ENCODE peak calls at places on chromosomes 12 and 14, in nine cellular contexts. One of them, this sample, is unnamed.

GRCh38 chr14:77980475-77981321 is 180.8 kb downstream of the ADCK1 start:
- DNase-seq in HEK293T: no peak
- DNase-seq in activated CD4-positive, alpha-beta T cell treated with anti-CD3 and anti-CD28 coated beads, Interleukin-2, amount 50 U/mL, for 1 hour: no peak
- DNase-seq in MM.1S: no peak
- DNase-seq in HFF-Myc: no peak
- DNase-seq in Calu3: peak; percentile 69
- DNase-seq in NCI-H82: peak; percentile 27
- DNase-seq in lung: peak; percentile 69
- DNase-seq in T-helper 9 cell: no peak
- DNase-seq in this sample: peak; percentile 84

GRCh38 chr12:77377116-77377515 is 311.7 kb upstream of the E2F7 start:
- DNase-seq in HEK293T: no peak
- DNase-seq in activated CD4-positive, alpha-beta T cell treated with anti-CD3 and anti-CD28 coated beads, Interleukin-2, amount 50 U/mL, for 1 hour: no peak
- DNase-seq in MM.1S: no peak
- DNase-seq in HFF-Myc: peak; percentile 30
- DNase-seq in Calu3: no peak
- DNase-seq in NCI-H82: no peak
- DNase-seq in lung: no peak
- DNase-seq in T-helper 9 cell: no peak
- DNase-seq in this sample: no peak

GRCh38 chr12:62679569-62679968 is 212.9 kb downstream of the MON2 start:
- DNase-seq in HEK293T: no peak
- DNase-seq in activated CD4-positive, alpha-beta T cell treated with anti-CD3 and anti-CD28 coated beads, Interleukin-2, amount 50 U/mL, for 1 hour: no peak
- DNase-seq in MM.1S: no peak
- DNase-seq in HFF-Myc: no peak
- DNase-seq in Calu3: no peak
- DNase-seq in NCI-H82: peak; percentile 5
- DNase-seq in lung: no peak
- DNase-seq in T-helper 9 cell: no peak
- DNase-seq in this sample: no peak

GRCh38 chr12:56040963-56041578 is 647 bp upstream of the RPS26 start:
- DNase-seq in HEK293T: no peak
- DNase-seq in activated CD4-positive, alpha-beta T cell treated with anti-CD3 and anti-CD28 coated beads, Interleukin-2, amount 50 U/mL, for 1 hour: no peak
- DNase-seq in MM.1S: no peak
- DNase-seq in HFF-Myc: no peak
- DNase-seq in Calu3: no peak
- DNase-seq in NCI-H82: peak; percentile 79
- DNase-seq in lung: no peak
- DNase-seq in T-helper 9 cell: no peak
- DNase-seq in this sample: no peak

GRCh38 chr14:50619569-50620141 is 48.5 kb downstream of the SAV1 start:
- DNase-seq in HEK293T: peak; percentile 44
- DNase-seq in activated CD4-positive, alpha-beta T cell treated with anti-CD3 and anti-CD28 coated beads, Interleukin-2, amount 50 U/mL, for 1 hour: no peak
- DNase-seq in MM.1S: peak; percentile 28
- DNase-seq in HFF-Myc: no peak
- DNase-seq in Calu3: no peak
- DNase-seq in NCI-H82: peak; percentile 42
- DNase-seq in lung: no peak
- DNase-seq in T-helper 9 cell: no peak
- DNase-seq in this sample: no peak

GRCh38 chr14:78448483-78449094 is 278.4 kb downstream of the NRXN3 start:
- DNase-seq in HEK293T: peak; percentile 65
- DNase-seq in activated CD4-positive, alpha-beta T cell treated with anti-CD3 and anti-CD28 coated beads, Interleukin-2, amount 50 U/mL, for 1 hour: peak; percentile 1
- DNase-seq in MM.1S: peak; percentile 41
- DNase-seq in HFF-Myc: peak; percentile 6
- DNase-seq in Calu3: peak; percentile 68
- DNase-seq in NCI-H82: peak; percentile 71
- DNase-seq in lung: peak; percentile 29
- DNase-seq in T-helper 9 cell: no peak
- DNase-seq in this sample: peak; percentile 73

GRCh38 chr12:82486524-82487235 is 128.4 kb downstream of the METTL25 start:
- DNase-seq in HEK293T: no peak
- DNase-seq in activated CD4-positive, alpha-beta T cell treated with anti-CD3 and anti-CD28 coated beads, Interleukin-2, amount 50 U/mL, for 1 hour: no peak
- DNase-seq in MM.1S: no peak
- DNase-seq in HFF-Myc: no peak
- DNase-seq in Calu3: no peak
- DNase-seq in NCI-H82: no peak
- DNase-seq in lung: no peak
- DNase-seq in T-helper 9 cell: no peak
- DNase-seq in this sample: no peak

GRCh38 chr12:132851465-132851864 is 22.8 kb upstream of the GOLGA3 start:
- DNase-seq in HEK293T: no peak
- DNase-seq in activated CD4-positive, alpha-beta T cell treated with anti-CD3 and anti-CD28 coated beads, Interleukin-2, amount 50 U/mL, for 1 hour: no peak
- DNase-seq in MM.1S: no peak
- DNase-seq in HFF-Myc: no peak
- DNase-seq in Calu3: no peak
- DNase-seq in NCI-H82: no peak
- DNase-seq in lung: no peak
- DNase-seq in T-helper 9 cell: no peak
- DNase-seq in this sample: no peak

GRCh38 chr14:75514673-75515630 is 7.3 kb upstream of the BATF start:
- DNase-seq in HEK293T: no peak
- DNase-seq in activated CD4-positive, alpha-beta T cell treated with anti-CD3 and anti-CD28 coated beads, Interleukin-2, amount 50 U/mL, for 1 hour: peak; percentile 36
- DNase-seq in MM.1S: peak; percentile 12
- DNase-seq in HFF-Myc: no peak
- DNase-seq in Calu3: peak; percentile 15
- DNase-seq in NCI-H82: no peak
- DNase-seq in lung: no peak
- DNase-seq in T-helper 9 cell: peak; percentile 39
- DNase-seq in this sample: no peak

GRCh38 chr14:31442284-31442683 is 15.0 kb downstream of the DTD2 start:
- DNase-seq in HEK293T: no peak
- DNase-seq in activated CD4-positive, alpha-beta T cell treated with anti-CD3 and anti-CD28 coated beads, Interleukin-2, amount 50 U/mL, for 1 hour: no peak
- DNase-seq in MM.1S: no peak
- DNase-seq in HFF-Myc: no peak
- DNase-seq in Calu3: no peak
- DNase-seq in NCI-H82: no peak
- DNase-seq in lung: no peak
- DNase-seq in T-helper 9 cell: no peak
- DNase-seq in this sample: no peak

GRCh38 chr12:131672311-131672940 is 38.5 kb upstream of the SFSWAP start:
- DNase-seq in HEK293T: no peak
- DNase-seq in activated CD4-positive, alpha-beta T cell treated with anti-CD3 and anti-CD28 coated beads, Interleukin-2, amount 50 U/mL, for 1 hour: no peak
- DNase-seq in MM.1S: no peak
- DNase-seq in HFF-Myc: no peak
- DNase-seq in Calu3: no peak
- DNase-seq in NCI-H82: no peak
- DNase-seq in lung: no peak
- DNase-seq in T-helper 9 cell: no peak
- DNase-seq in this sample: no peak

GRCh38 chr12:25866586-25867378 is 91.7 kb upstream of the RASSF8 start:
- DNase-seq in HEK293T: peak; percentile 7
- DNase-seq in activated CD4-positive, alpha-beta T cell treated with anti-CD3 and anti-CD28 coated beads, Interleukin-2, amount 50 U/mL, for 1 hour: no peak
- DNase-seq in MM.1S: no peak
- DNase-seq in HFF-Myc: no peak
- DNase-seq in Calu3: no peak
- DNase-seq in NCI-H82: peak; percentile 96
- DNase-seq in lung: no peak
- DNase-seq in T-helper 9 cell: no peak
- DNase-seq in this sample: no peak

GRCh38 chr12:6267007-6267721 is 43.3 kb upstream of the PLEKHG6 start:
- DNase-seq in HEK293T: no peak
- DNase-seq in activated CD4-positive, alpha-beta T cell treated with anti-CD3 and anti-CD28 coated beads, Interleukin-2, amount 50 U/mL, for 1 hour: no peak
- DNase-seq in MM.1S: no peak
- DNase-seq in HFF-Myc: no peak
- DNase-seq in Calu3: no peak
- DNase-seq in NCI-H82: no peak
- DNase-seq in lung: peak; percentile 64
- DNase-seq in T-helper 9 cell: no peak
- DNase-seq in this sample: no peak

This sample was measured in pancreas.